ENCODE peak calls at places on chromosomes 12 and 14, in seven cellular contexts. One of them, this sample, is unnamed.

GRCh38 chr12:105036937-105037649 is 47.2 kb downstream of the ALDH1L2 start:
- DNase-seq in nucleus accumbens: no peak
- DNase-seq in putamen: no peak
- DNase-seq in cardiac muscle cell: no peak
- DNase-seq in BJ: no peak
- DNase-seq in amygdala: no peak
- DNase-seq in T-helper 2 cell: no peak
- DNase-seq in this sample: no peak

GRCh38 chr12:120726961-120727360 is 1.3 kb downstream of the ACADS start:
- DNase-seq in BJ: no peak
- DNase-seq in cardiac muscle cell: no peak
- DNase-seq in nucleus accumbens: no peak
- DNase-seq in T-helper 2 cell: no peak
- DNase-seq in amygdala: no peak
- DNase-seq in putamen: no peak
- DNase-seq in this sample: no peak

GRCh38 chr12:107328442-107329133 is 235.2 kb upstream of the CRY1 start:
- DNase-seq in amygdala: no peak
- DNase-seq in BJ: no peak
- DNase-seq in cardiac muscle cell: peak; percentile 7
- DNase-seq in putamen: no peak
- DNase-seq in T-helper 2 cell: no peak
- DNase-seq in nucleus accumbens: no peak
- DNase-seq in this sample: peak; percentile 53

GRCh38 chr14:53946404-53947400 is 9.9 kb downstream of the BMP4 start:
- DNase-seq in putamen: no peak
- DNase-seq in cardiac muscle cell: peak; percentile 67
- DNase-seq in nucleus accumbens: no peak
- DNase-seq in amygdala: no peak
- DNase-seq in BJ: no peak
- DNase-seq in T-helper 2 cell: no peak
- DNase-seq in this sample: no peak

GRCh38 chr12:4174417-4174816 is 99.1 kb upstream of the CCND2 start:
- DNase-seq in amygdala: peak; percentile 13
- DNase-seq in nucleus accumbens: no peak
- DNase-seq in BJ: no peak
- DNase-seq in T-helper 2 cell: no peak
- DNase-seq in putamen: peak; percentile 30
- DNase-seq in cardiac muscle cell: no peak
- DNase-seq in this sample: no peak

GRCh38 chr12:69150796-69151127 is 88.6 kb upstream of the CPSF6 start:
- DNase-seq in cardiac muscle cell: no peak
- DNase-seq in nucleus accumbens: no peak
- DNase-seq in putamen: no peak
- DNase-seq in T-helper 2 cell: no peak
- DNase-seq in BJ: no peak
- DNase-seq in amygdala: no peak
- DNase-seq in this sample: no peak

GRCh38 chr14:21771671-21772070 is 98.1 kb upstream of the OR4E1 start:
- DNase-seq in putamen: no peak
- DNase-seq in cardiac muscle cell: no peak
- DNase-seq in T-helper 2 cell: no peak
- DNase-seq in BJ: no peak
- DNase-seq in amygdala: no peak
- DNase-seq in nucleus accumbens: no peak
- DNase-seq in this sample: no peak

GRCh38 chr12:28591831-28592230 is 401.6 kb downstream of the CCDC91 start:
- DNase-seq in putamen: no peak
- DNase-seq in nucleus accumbens: no peak
- DNase-seq in cardiac muscle cell: no peak
- DNase-seq in amygdala: no peak
- DNase-seq in BJ: no peak
- DNase-seq in T-helper 2 cell: no peak
- DNase-seq in this sample: no peak

GRCh38 chr12:131734336-131735152 is 23.7 kb downstream of the SFSWAP start:
- DNase-seq in BJ: no peak
- DNase-seq in amygdala: no peak
- DNase-seq in nucleus accumbens: no peak
- DNase-seq in T-helper 2 cell: no peak
- DNase-seq in cardiac muscle cell: no peak
- DNase-seq in putamen: no peak
- DNase-seq in this sample: no peak

GRCh38 chr14:71478542-71478941 is 453.7 kb upstream of the RGS6 start:
- DNase-seq in nucleus accumbens: no peak
- DNase-seq in T-helper 2 cell: no peak
- DNase-seq in cardiac muscle cell: no peak
- DNase-seq in putamen: peak; percentile 35
- DNase-seq in amygdala: no peak
- DNase-seq in BJ: no peak
- DNase-seq in this sample: no peak

GRCh38 chr12:5513406-5513805 is 81.5 kb downstream of the NTF3 start:
- DNase-seq in cardiac muscle cell: no peak
- DNase-seq in amygdala: no peak
- DNase-seq in putamen: no peak
- DNase-seq in T-helper 2 cell: no peak
- DNase-seq in BJ: no peak
- DNase-seq in nucleus accumbens: no peak
- DNase-seq in this sample: no peak

GRCh38 chr12:119694111-119694510 is 26.2 kb downstream of the PRKAB1 start:
- DNase-seq in putamen: no peak
- DNase-seq in T-helper 2 cell: no peak
- DNase-seq in cardiac muscle cell: no peak
- DNase-seq in BJ: no peak
- DNase-seq in amygdala: no peak
- DNase-seq in nucleus accumbens: no peak
- DNase-seq in this sample: no peak

GRCh38 chr12:68086019-68086603 is 73.4 kb downstream of the IFNG start:
- DNase-seq in nucleus accumbens: no peak
- DNase-seq in putamen: no peak
- DNase-seq in amygdala: no peak
- DNase-seq in BJ: no peak
- DNase-seq in T-helper 2 cell: no peak
- DNase-seq in cardiac muscle cell: no peak
- DNase-seq in this sample: no peak

GRCh38 chr12:98725481-98726247 is 80.6 kb downstream of the APAF1 start:
- DNase-seq in nucleus accumbens: peak; percentile 10
- DNase-seq in putamen: peak; percentile 86
- DNase-seq in cardiac muscle cell: peak; percentile 58
- DNase-seq in BJ: no peak
- DNase-seq in T-helper 2 cell: no peak
- DNase-seq in amygdala: peak; percentile 58
- DNase-seq in this sample: no peak

GRCh38 chr14:99066378-99066777 is 205.6 kb downstream of the BCL11B start:
- DNase-seq in cardiac muscle cell: no peak
- DNase-seq in putamen: no peak
- DNase-seq in amygdala: no peak
- DNase-seq in T-helper 2 cell: no peak
- DNase-seq in nucleus accumbens: no peak
- DNase-seq in BJ: no peak
- DNase-seq in this sample: no peak

GRCh38 chr14:59576332-59577294 is at the start of gene CCDC175:
- DNase-seq in putamen: peak; percentile 75
- DNase-seq in cardiac muscle cell: peak; percentile 98
- DNase-seq in T-helper 2 cell: peak; percentile 57
- DNase-seq in amygdala: peak; percentile 58
- DNase-seq in nucleus accumbens: peak; percentile 27
- DNase-seq in BJ: no peak
- DNase-seq in this sample: peak; percentile 3

GRCh38 chr14:105491366-105492006 is 440 bp downstream of the TEDC1 start:
- DNase-seq in cardiac muscle cell: no peak
- DNase-seq in amygdala: peak; percentile 50
- DNase-seq in BJ: no peak
- DNase-seq in T-helper 2 cell: peak; percentile 90
- DNase-seq in putamen: peak; percentile 48
- DNase-seq in nucleus accumbens: no peak
- DNase-seq in this sample: peak; percentile 83

GRCh38 chr14:93089501-93090269 is 26.0 kb downstream of the ITPK1 start:
- DNase-seq in nucleus accumbens: no peak
- DNase-seq in putamen: no peak
- DNase-seq in cardiac muscle cell: no peak
- DNase-seq in BJ: no peak
- DNase-seq in amygdala: no peak
- DNase-seq in T-helper 2 cell: no peak
- DNase-seq in this sample: no peak

GRCh38 chr12:23098110-23099049 is 473.4 kb downstream of the ETNK1 start:
- DNase-seq in putamen: no peak
- DNase-seq in BJ: no peak
- DNase-seq in nucleus accumbens: no peak
- DNase-seq in T-helper 2 cell: no peak
- DNase-seq in cardiac muscle cell: no peak
- DNase-seq in amygdala: no peak
- DNase-seq in this sample: no peak

GRCh38 chr12:46372852-46373302 is 304 bp upstream of the SLC38A2 start:
- DNase-seq in cardiac muscle cell: no peak
- DNase-seq in BJ: no peak
- DNase-seq in nucleus accumbens: no peak
- DNase-seq in amygdala: no peak
- DNase-seq in putamen: no peak
- DNase-seq in T-helper 2 cell: no peak
- DNase-seq in this sample: no peak

GRCh38 chr12:18886962-18887361 is 149.0 kb downstream of the CAPZA3 start:
- DNase-seq in BJ: no peak
- DNase-seq in T-helper 2 cell: no peak
- DNase-seq in nucleus accumbens: no peak
- DNase-seq in cardiac muscle cell: no peak
- DNase-seq in amygdala: no peak
- DNase-seq in putamen: no peak
- DNase-seq in this sample: no peak

GRCh38 chr14:77980475-77981321 is 180.8 kb downstream of the ADCK1 start:
- DNase-seq in T-helper 2 cell: no peak
- DNase-seq in cardiac muscle cell: peak; percentile 31
- DNase-seq in BJ: no peak
- DNase-seq in putamen: no peak
- DNase-seq in nucleus accumbens: no peak
- DNase-seq in amygdala: no peak
- DNase-seq in this sample: no peak

GRCh38 chr14:51293149-51293925 is 53.3 kb downstream of the TMX1 start:
- DNase-seq in putamen: peak; percentile 22
- DNase-seq in amygdala: no peak
- DNase-seq in nucleus accumbens: no peak
- DNase-seq in T-helper 2 cell: no peak
- DNase-seq in cardiac muscle cell: no peak
- DNase-seq in BJ: peak; percentile 53
- DNase-seq in this sample: no peak

GRCh38 chr12:79115743-79116142 is 251.2 kb downstream of the SYT1 start:
- DNase-seq in nucleus accumbens: no peak
- DNase-seq in cardiac muscle cell: no peak
- DNase-seq in T-helper 2 cell: no peak
- DNase-seq in amygdala: no peak
- DNase-seq in putamen: no peak
- DNase-seq in BJ: no peak
- DNase-seq in this sample: no peak

GRCh38 chr14:34450542-34450915 is 11.5 kb downstream of the SPTSSA start:
- DNase-seq in amygdala: no peak
- DNase-seq in nucleus accumbens: no peak
- DNase-seq in cardiac muscle cell: no peak
- DNase-seq in T-helper 2 cell: no peak
- DNase-seq in BJ: no peak
- DNase-seq in putamen: no peak
- DNase-seq in this sample: no peak

GRCh38 chr14:99055019-99055418 is 217.0 kb downstream of the BCL11B start:
- DNase-seq in cardiac muscle cell: no peak
- DNase-seq in amygdala: no peak
- DNase-seq in putamen: no peak
- DNase-seq in BJ: no peak
- DNase-seq in T-helper 2 cell: no peak
- DNase-seq in nucleus accumbens: no peak
- DNase-seq in this sample: no peak

GRCh38 chr12:132218915-132219314 is 74.7 kb downstream of the NOC4L start:
- DNase-seq in BJ: no peak
- DNase-seq in putamen: no peak
- DNase-seq in amygdala: no peak
- DNase-seq in nucleus accumbens: no peak
- DNase-seq in T-helper 2 cell: no peak
- DNase-seq in cardiac muscle cell: peak; percentile 42
- DNase-seq in this sample: no peak